ENCODE peak calls at places on chromosomes 4 and X, in seven cellular contexts. A is DMS153; D is frontal cortex; C is activated CD4-positive, CD25-positive, alpha-beta regulatory T cell; Y is HEK293T; O is Right ventricle myocardium inferior; R is GM19239. L is an unnamed sample.

GRCh38 chrX:2707334-2707760 is 16.3 kb downstream of the CD99 start:
- DNase-seq in A (no peak), D (no peak), C (no peak), Y (no peak), O (peak; percentile 80), R (peak; percentile 50), L (no peak)

GRCh38 chr4:118869808-118870342 is 18.8 kb upstream of the SYNPO2 start:
- DNase-seq in A (no peak), D (no peak), C (no peak), Y (no peak), O (no peak), R (no peak), L (no peak)

GRCh38 chrX:41178201-41178600 is 93.0 kb downstream of the USP9X start:
- DNase-seq in A (no peak), D (no peak), C (no peak), Y (no peak), O (no peak), R (no peak), L (no peak)

GRCh38 chrX:17788439-17788838 is 51.1 kb downstream of the SCML1 start:
- DNase-seq in A (peak; percentile 22), D (peak; percentile 61), C (no peak), Y (peak; percentile 80), O (no peak), R (peak; percentile 31), L (peak; percentile 15)

GRCh38 chr4:152937535-152938236 is 1.6 kb downstream of the FHDC1 start:
- DNase-seq in A (peak; percentile 10), D (peak; percentile 61), C (no peak), Y (peak; percentile 50), O (no peak), R (peak; percentile 35), L (no peak)

GRCh38 chrX:53481093-53481492 is 46.9 kb upstream of the HSD17B10 start:
- DNase-seq in A (no peak), D (no peak), C (no peak), Y (no peak), O (no peak), R (no peak), L (no peak)

GRCh38 chr4:22407361-22407760 is 108.5 kb downstream of the ADGRA3 start:
- DNase-seq in A (no peak), D (no peak), C (no peak), Y (no peak), O (no peak), R (no peak), L (no peak)

GRCh38 chr4:2570551-2571222 is 34.2 kb downstream of the FAM193A start:
- DNase-seq in A (no peak), D (no peak), C (peak; percentile 23), Y (no peak), O (no peak), R (peak; percentile 78), L (no peak)

GRCh38 chr4:151329217-151330007 is 4.0 kb upstream of the SH3D19 start:
- DNase-seq in A (no peak), D (no peak), C (no peak), Y (no peak), O (no peak), R (no peak), L (no peak)